ENCODE peak calls at places on chromosomes 12 and 14, in five cellular contexts. F is pancreas; R is NCI-H460; V is GM04504; Y is activated CD4-positive, alpha-beta T cell treated with anti-CD3 and anti-CD28 coated beads, Interleukin-2, amount 10 ng/mL, durations not matched to agents 7 days and 5 days. P is an unnamed sample.

GRCh38 chr12:94272280-94272679 is 123.9 kb downstream of the PLXNC1 start:
- DNase-seq in F (no peak), R (no peak), V (no peak), Y (no peak), P (no peak)

GRCh38 chr12:4116251-4117111 is 157.1 kb upstream of the CCND2 start:
- DNase-seq in F (no peak), R (no peak), V (peak), Y (no peak), P (peak)

GRCh38 chr12:727321-727720 is 25.1 kb upstream of the WNK1 start:
- DNase-seq in F (no peak), R (no peak), V (no peak), Y (no peak), P (no peak)

GRCh38 chr12:20044836-20045235 is 323.5 kb upstream of the PDE3A start:
- DNase-seq in F (no peak), R (no peak), V (peak), Y (no peak), P (no peak)

GRCh38 chr14:68504861-68505260 is 288.0 kb downstream of the ZFP36L1 start:
- DNase-seq in F (no peak), R (no peak), V (no peak), Y (no peak), P (no peak)

GRCh38 chr12:32501835-32502333 is 102.5 kb downstream of the FGD4 start:
- DNase-seq in F (no peak), R (peak), V (peak), Y (no peak), P (no peak)

GRCh38 chr12:121038861-121039654 is at the start of gene OASL:
- DNase-seq in F (no peak), R (no peak), V (peak), Y (peak), P (no peak)

GRCh38 chr14:55801121-55801520 is 221.1 kb downstream of the KTN1 start:
- DNase-seq in F (no peak), R (no peak), V (no peak), Y (no peak), P (no peak)

GRCh38 chr14:104105822-104106470 is 20.4 kb downstream of the ASPG start:
- DNase-seq in F (no peak), R (no peak), V (no peak), Y (no peak), P (peak)

GRCh38 chr12:101779200-101779599 is 39.9 kb upstream of the SYCP3 start:
- DNase-seq in F (no peak), R (no peak), V (no peak), Y (no peak), P (no peak)

GRCh38 chr14:53327716-53328115 is 174.6 kb upstream of the DDHD1 start:
- DNase-seq in F (no peak), R (no peak), V (no peak), Y (no peak), P (no peak)

GRCh38 chr14:73696466-73697390 is 17.5 kb downstream of the PNMA1 start:
- DNase-seq in F (no peak), R (peak), V (peak), Y (no peak), P (no peak)

GRCh38 chr14:61188196-61188595 is 92.9 kb downstream of the TMEM30B start:
- DNase-seq in F (peak), R (no peak), V (no peak), Y (no peak), P (no peak)

GRCh38 chr14:100587248-100587762 is at the start of gene BEGAIN:
- DNase-seq in F (no peak), R (no peak), V (no peak), Y (no peak), P (peak)

GRCh38 chr12:105970885-105971284 is 167.9 kb downstream of the NUAK1 start:
- DNase-seq in F (no peak), R (no peak), V (no peak), Y (no peak), P (no peak)

GRCh38 chr14:101961746-101962502 is 2.4 kb upstream of the DYNC1H1 start:
- DNase-seq in F (no peak), R (no peak), V (no peak), Y (no peak), P (no peak)

GRCh38 chr12:95918194-95918993 is 24.0 kb downstream of the CCDC38 start:
- DNase-seq in F (no peak), R (peak), V (peak), Y (peak), P (no peak)

GRCh38 chr14:55000381-55000780 is 26.5 kb downstream of the WDHD1 start:
- DNase-seq in F (no peak), R (no peak), V (no peak), Y (no peak), P (no peak)

GRCh38 chr12:25996677-25997076 is 38.2 kb downstream of the RASSF8 start:
- DNase-seq in F (no peak), R (no peak), V (no peak), Y (no peak), P (no peak)

GRCh38 chr12:50569876-50570275 is 65.1 kb downstream of the DIP2B start:
- DNase-seq in F (no peak), R (peak), V (no peak), Y (no peak), P (no peak)

P was measured in RWPE2.